ENCODE peak calls at places on chromosomes 4 and X, in eight cellular contexts. One of them, this sample, is unnamed.

GRCh38 chr4:63529581-63529980 is 879.7 kb downstream of the TECRL start:
- DNase-seq in activated naive CD8-positive, alpha-beta T cell treated with anti-CD3 and anti-CD28 coated beads, Interleukin-2, amount 50 U/mL, for 24 hours: no peak
- DNase-seq in stimulated activated CD8-positive, alpha-beta memory T cell treated with anti-CD3 and anti-CD28 coated beads, Interleukin-12 subunit alpha, Interleukin-12 subunit beta, amount 100 ng/mL, for 1 hour: no peak
- DNase-seq in activated CD8-positive, alpha-beta memory T cell treated with anti-CD3 and anti-CD28 coated beads for 48 hours: no peak
- DNase-seq in D341Med: no peak
- DNase-seq in nephron progenitor cell: no peak
- DNase-seq in foreskin melanocyte: no peak
- DNase-seq in K562: no peak
- DNase-seq in this sample: no peak

GRCh38 chr4:110195561-110196205 is 2.7 kb downstream of the ELOVL6 start:
- DNase-seq in activated naive CD8-positive, alpha-beta T cell treated with anti-CD3 and anti-CD28 coated beads, Interleukin-2, amount 50 U/mL, for 24 hours: peak; percentile 2
- DNase-seq in stimulated activated CD8-positive, alpha-beta memory T cell treated with anti-CD3 and anti-CD28 coated beads, Interleukin-12 subunit alpha, Interleukin-12 subunit beta, amount 100 ng/mL, for 1 hour: no peak
- DNase-seq in activated CD8-positive, alpha-beta memory T cell treated with anti-CD3 and anti-CD28 coated beads for 48 hours: no peak
- DNase-seq in D341Med: peak; percentile 13
- DNase-seq in nephron progenitor cell: no peak
- DNase-seq in foreskin melanocyte: peak; percentile 11
- DNase-seq in K562: no peak
- DNase-seq in this sample: no peak

GRCh38 chr4:155433636-155434360 is 57.0 kb upstream of the MAP9 start:
- DNase-seq in activated naive CD8-positive, alpha-beta T cell treated with anti-CD3 and anti-CD28 coated beads, Interleukin-2, amount 50 U/mL, for 24 hours: no peak
- DNase-seq in stimulated activated CD8-positive, alpha-beta memory T cell treated with anti-CD3 and anti-CD28 coated beads, Interleukin-12 subunit alpha, Interleukin-12 subunit beta, amount 100 ng/mL, for 1 hour: no peak
- DNase-seq in activated CD8-positive, alpha-beta memory T cell treated with anti-CD3 and anti-CD28 coated beads for 48 hours: no peak
- DNase-seq in D341Med: no peak
- DNase-seq in nephron progenitor cell: no peak
- DNase-seq in foreskin melanocyte: peak; percentile 37
- DNase-seq in K562: no peak
- DNase-seq in this sample: no peak

GRCh38 chrX:132364313-132364712 is 124.5 kb downstream of the MBNL3 start:
- DNase-seq in activated naive CD8-positive, alpha-beta T cell treated with anti-CD3 and anti-CD28 coated beads, Interleukin-2, amount 50 U/mL, for 24 hours: no peak
- DNase-seq in stimulated activated CD8-positive, alpha-beta memory T cell treated with anti-CD3 and anti-CD28 coated beads, Interleukin-12 subunit alpha, Interleukin-12 subunit beta, amount 100 ng/mL, for 1 hour: no peak
- DNase-seq in activated CD8-positive, alpha-beta memory T cell treated with anti-CD3 and anti-CD28 coated beads for 48 hours: no peak
- DNase-seq in D341Med: no peak
- DNase-seq in nephron progenitor cell: no peak
- DNase-seq in foreskin melanocyte: no peak
- DNase-seq in K562: no peak
- DNase-seq in this sample: no peak

GRCh38 chr4:36255575-36255974 is 11.3 kb upstream of the ARAP2 start:
- DNase-seq in activated naive CD8-positive, alpha-beta T cell treated with anti-CD3 and anti-CD28 coated beads, Interleukin-2, amount 50 U/mL, for 24 hours: peak; percentile 38
- DNase-seq in stimulated activated CD8-positive, alpha-beta memory T cell treated with anti-CD3 and anti-CD28 coated beads, Interleukin-12 subunit alpha, Interleukin-12 subunit beta, amount 100 ng/mL, for 1 hour: peak; percentile 43
- DNase-seq in activated CD8-positive, alpha-beta memory T cell treated with anti-CD3 and anti-CD28 coated beads for 48 hours: no peak
- DNase-seq in D341Med: no peak
- DNase-seq in nephron progenitor cell: no peak
- DNase-seq in foreskin melanocyte: no peak
- DNase-seq in K562: no peak
- DNase-seq in this sample: no peak

GRCh38 chr4:83112239-83112638 is 2.3 kb downstream of the PLAC8 start:
- DNase-seq in activated naive CD8-positive, alpha-beta T cell treated with anti-CD3 and anti-CD28 coated beads, Interleukin-2, amount 50 U/mL, for 24 hours: no peak
- DNase-seq in stimulated activated CD8-positive, alpha-beta memory T cell treated with anti-CD3 and anti-CD28 coated beads, Interleukin-12 subunit alpha, Interleukin-12 subunit beta, amount 100 ng/mL, for 1 hour: no peak
- DNase-seq in activated CD8-positive, alpha-beta memory T cell treated with anti-CD3 and anti-CD28 coated beads for 48 hours: no peak
- DNase-seq in D341Med: no peak
- DNase-seq in nephron progenitor cell: no peak
- DNase-seq in foreskin melanocyte: no peak
- DNase-seq in K562: no peak
- DNase-seq in this sample: no peak

GRCh38 chr4:158801066-158801465 is 32.2 kb downstream of the FNIP2 start:
- DNase-seq in activated naive CD8-positive, alpha-beta T cell treated with anti-CD3 and anti-CD28 coated beads, Interleukin-2, amount 50 U/mL, for 24 hours: no peak
- DNase-seq in stimulated activated CD8-positive, alpha-beta memory T cell treated with anti-CD3 and anti-CD28 coated beads, Interleukin-12 subunit alpha, Interleukin-12 subunit beta, amount 100 ng/mL, for 1 hour: no peak
- DNase-seq in activated CD8-positive, alpha-beta memory T cell treated with anti-CD3 and anti-CD28 coated beads for 48 hours: no peak
- DNase-seq in D341Med: no peak
- DNase-seq in nephron progenitor cell: no peak
- DNase-seq in foreskin melanocyte: no peak
- DNase-seq in K562: no peak
- DNase-seq in this sample: no peak

GRCh38 chrX:134883134-134883700 is 107.6 kb upstream of the SMIM10 start:
- DNase-seq in activated naive CD8-positive, alpha-beta T cell treated with anti-CD3 and anti-CD28 coated beads, Interleukin-2, amount 50 U/mL, for 24 hours: no peak
- DNase-seq in stimulated activated CD8-positive, alpha-beta memory T cell treated with anti-CD3 and anti-CD28 coated beads, Interleukin-12 subunit alpha, Interleukin-12 subunit beta, amount 100 ng/mL, for 1 hour: no peak
- DNase-seq in activated CD8-positive, alpha-beta memory T cell treated with anti-CD3 and anti-CD28 coated beads for 48 hours: no peak
- DNase-seq in D341Med: no peak
- DNase-seq in nephron progenitor cell: no peak
- DNase-seq in foreskin melanocyte: no peak
- DNase-seq in K562: no peak
- DNase-seq in this sample: no peak

GRCh38 chrX:1451676-1452496 is 823 bp downstream of the ASMTL start:
- DNase-seq in activated naive CD8-positive, alpha-beta T cell treated with anti-CD3 and anti-CD28 coated beads, Interleukin-2, amount 50 U/mL, for 24 hours: no peak
- DNase-seq in stimulated activated CD8-positive, alpha-beta memory T cell treated with anti-CD3 and anti-CD28 coated beads, Interleukin-12 subunit alpha, Interleukin-12 subunit beta, amount 100 ng/mL, for 1 hour: no peak
- DNase-seq in activated CD8-positive, alpha-beta memory T cell treated with anti-CD3 and anti-CD28 coated beads for 48 hours: no peak
- DNase-seq in D341Med: no peak
- DNase-seq in nephron progenitor cell: peak; percentile 27
- DNase-seq in foreskin melanocyte: no peak
- DNase-seq in K562: no peak
- DNase-seq in this sample: no peak

GRCh38 chrX:136616987-136617685 is 30.8 kb upstream of the CD40LG start:
- DNase-seq in activated naive CD8-positive, alpha-beta T cell treated with anti-CD3 and anti-CD28 coated beads, Interleukin-2, amount 50 U/mL, for 24 hours: no peak
- DNase-seq in stimulated activated CD8-positive, alpha-beta memory T cell treated with anti-CD3 and anti-CD28 coated beads, Interleukin-12 subunit alpha, Interleukin-12 subunit beta, amount 100 ng/mL, for 1 hour: no peak
- DNase-seq in activated CD8-positive, alpha-beta memory T cell treated with anti-CD3 and anti-CD28 coated beads for 48 hours: no peak
- DNase-seq in D341Med: no peak
- DNase-seq in nephron progenitor cell: no peak
- DNase-seq in foreskin melanocyte: no peak
- DNase-seq in K562: no peak
- DNase-seq in this sample: no peak

GRCh38 chr4:124931050-124931449 is 218.5 kb upstream of the ANKRD50 start:
- DNase-seq in activated naive CD8-positive, alpha-beta T cell treated with anti-CD3 and anti-CD28 coated beads, Interleukin-2, amount 50 U/mL, for 24 hours: no peak
- DNase-seq in stimulated activated CD8-positive, alpha-beta memory T cell treated with anti-CD3 and anti-CD28 coated beads, Interleukin-12 subunit alpha, Interleukin-12 subunit beta, amount 100 ng/mL, for 1 hour: no peak
- DNase-seq in activated CD8-positive, alpha-beta memory T cell treated with anti-CD3 and anti-CD28 coated beads for 48 hours: no peak
- DNase-seq in D341Med: no peak
- DNase-seq in nephron progenitor cell: no peak
- DNase-seq in foreskin melanocyte: no peak
- DNase-seq in K562: no peak
- DNase-seq in this sample: no peak

GRCh38 chr4:10104211-10104990 is 12.2 kb downstream of the WDR1 start:
- DNase-seq in activated naive CD8-positive, alpha-beta T cell treated with anti-CD3 and anti-CD28 coated beads, Interleukin-2, amount 50 U/mL, for 24 hours: no peak
- DNase-seq in stimulated activated CD8-positive, alpha-beta memory T cell treated with anti-CD3 and anti-CD28 coated beads, Interleukin-12 subunit alpha, Interleukin-12 subunit beta, amount 100 ng/mL, for 1 hour: no peak
- DNase-seq in activated CD8-positive, alpha-beta memory T cell treated with anti-CD3 and anti-CD28 coated beads for 48 hours: no peak
- DNase-seq in D341Med: no peak
- DNase-seq in nephron progenitor cell: no peak
- DNase-seq in foreskin melanocyte: no peak
- DNase-seq in K562: no peak
- DNase-seq in this sample: no peak

GRCh38 chr4:4865705-4866123 is 6.2 kb downstream of the MSX1 start:
- DNase-seq in activated naive CD8-positive, alpha-beta T cell treated with anti-CD3 and anti-CD28 coated beads, Interleukin-2, amount 50 U/mL, for 24 hours: no peak
- DNase-seq in stimulated activated CD8-positive, alpha-beta memory T cell treated with anti-CD3 and anti-CD28 coated beads, Interleukin-12 subunit alpha, Interleukin-12 subunit beta, amount 100 ng/mL, for 1 hour: no peak
- DNase-seq in activated CD8-positive, alpha-beta memory T cell treated with anti-CD3 and anti-CD28 coated beads for 48 hours: no peak
- DNase-seq in D341Med: peak; percentile 70
- DNase-seq in nephron progenitor cell: no peak
- DNase-seq in foreskin melanocyte: no peak
- DNase-seq in K562: no peak
- DNase-seq in this sample: no peak